ENCODE peak calls at places on chromosomes 5 and 9, in ten cellular contexts. One of them, this sample, is unnamed.

GRCh38 chr5:20974423-20974822 is 986.4 kb upstream of the CDH18 start:
- DNase-seq in cardiac fibroblast: no peak
- DNase-seq in foreskin fibroblast: no peak
- DNase-seq in T-helper 17 cell: no peak
- DNase-seq in fibroblast of pulmonary artery: no peak
- DNase-seq in stromal cell of bone marrow: no peak
- DNase-seq in NCI-H1436: peak; percentile 13
- DNase-seq in neuronal stem cell: no peak
- DNase-seq in WERI-Rb-1: no peak
- DNase-seq in EL: no peak
- DNase-seq in this sample: no peak

GRCh38 chr9:69157751-69158466 is 16.2 kb upstream of the TJP2 start:
- DNase-seq in cardiac fibroblast: no peak
- DNase-seq in foreskin fibroblast: peak; percentile 50
- DNase-seq in T-helper 17 cell: no peak
- DNase-seq in fibroblast of pulmonary artery: peak; percentile 33
- DNase-seq in stromal cell of bone marrow: no peak
- DNase-seq in NCI-H1436: no peak
- DNase-seq in neuronal stem cell: no peak
- DNase-seq in WERI-Rb-1: no peak
- DNase-seq in EL: peak; percentile 73
- DNase-seq in this sample: no peak

GRCh38 chr5:85545129-85545528 is 1072.6 kb upstream of the COX7C start:
- DNase-seq in cardiac fibroblast: no peak
- DNase-seq in foreskin fibroblast: no peak
- DNase-seq in T-helper 17 cell: no peak
- DNase-seq in fibroblast of pulmonary artery: no peak
- DNase-seq in stromal cell of bone marrow: no peak
- DNase-seq in NCI-H1436: no peak
- DNase-seq in neuronal stem cell: peak; percentile 2
- DNase-seq in WERI-Rb-1: no peak
- DNase-seq in EL: no peak
- DNase-seq in this sample: no peak

GRCh38 chr5:172886974-172887491 is 53.0 kb downstream of the ERGIC1 start:
- DNase-seq in cardiac fibroblast: peak; percentile 98
- DNase-seq in foreskin fibroblast: peak; percentile 85
- DNase-seq in T-helper 17 cell: no peak
- DNase-seq in fibroblast of pulmonary artery: peak; percentile 99
- DNase-seq in stromal cell of bone marrow: no peak
- DNase-seq in NCI-H1436: no peak
- DNase-seq in neuronal stem cell: no peak
- DNase-seq in WERI-Rb-1: no peak
- DNase-seq in EL: peak; percentile 88
- DNase-seq in this sample: no peak

GRCh38 chr5:171336486-171337206 is 27.6 kb downstream of the TLX3 start:
- DNase-seq in cardiac fibroblast: peak; percentile 76
- DNase-seq in foreskin fibroblast: peak; percentile 56
- DNase-seq in T-helper 17 cell: no peak
- DNase-seq in fibroblast of pulmonary artery: peak; percentile 74
- DNase-seq in stromal cell of bone marrow: peak; percentile 34
- DNase-seq in NCI-H1436: peak; percentile 13
- DNase-seq in neuronal stem cell: no peak
- DNase-seq in WERI-Rb-1: peak; percentile 52
- DNase-seq in EL: peak; percentile 71
- DNase-seq in this sample: no peak

GRCh38 chr5:38404667-38405276 is 146.4 kb downstream of the EGFLAM start:
- DNase-seq in cardiac fibroblast: no peak
- DNase-seq in foreskin fibroblast: no peak
- DNase-seq in T-helper 17 cell: no peak
- DNase-seq in fibroblast of pulmonary artery: no peak
- DNase-seq in stromal cell of bone marrow: no peak
- DNase-seq in NCI-H1436: no peak
- DNase-seq in neuronal stem cell: peak; percentile 8
- DNase-seq in WERI-Rb-1: peak; percentile 55
- DNase-seq in EL: no peak
- DNase-seq in this sample: no peak

GRCh38 chr9:100670719-100671118 is 92.8 kb downstream of the CAVIN4 start:
- DNase-seq in cardiac fibroblast: no peak
- DNase-seq in foreskin fibroblast: no peak
- DNase-seq in T-helper 17 cell: no peak
- DNase-seq in fibroblast of pulmonary artery: no peak
- DNase-seq in stromal cell of bone marrow: no peak
- DNase-seq in NCI-H1436: no peak
- DNase-seq in neuronal stem cell: no peak
- DNase-seq in WERI-Rb-1: no peak
- DNase-seq in EL: no peak
- DNase-seq in this sample: no peak

GRCh38 chr9:110050925-110051355 is 157.0 kb downstream of the C9orf152 start:
- DNase-seq in cardiac fibroblast: peak; percentile 88
- DNase-seq in foreskin fibroblast: peak; percentile 91
- DNase-seq in T-helper 17 cell: no peak
- DNase-seq in fibroblast of pulmonary artery: peak; percentile 88
- DNase-seq in stromal cell of bone marrow: peak; percentile 86
- DNase-seq in NCI-H1436: no peak
- DNase-seq in neuronal stem cell: no peak
- DNase-seq in WERI-Rb-1: no peak
- DNase-seq in EL: peak; percentile 98
- DNase-seq in this sample: no peak

GRCh38 chr9:126440938-126441337 is 114.3 kb downstream of the MVB12B start:
- DNase-seq in cardiac fibroblast: peak; percentile 12
- DNase-seq in foreskin fibroblast: peak; percentile 80
- DNase-seq in T-helper 17 cell: no peak
- DNase-seq in fibroblast of pulmonary artery: peak; percentile 4
- DNase-seq in stromal cell of bone marrow: peak; percentile 17
- DNase-seq in NCI-H1436: no peak
- DNase-seq in neuronal stem cell: peak; percentile 40
- DNase-seq in WERI-Rb-1: no peak
- DNase-seq in EL: peak; percentile 25
- DNase-seq in this sample: no peak

GRCh38 chr9:126945682-126946081 is 31.1 kb downstream of the RALGPS1 start:
- DNase-seq in cardiac fibroblast: peak; percentile 30
- DNase-seq in foreskin fibroblast: no peak
- DNase-seq in T-helper 17 cell: no peak
- DNase-seq in fibroblast of pulmonary artery: peak; percentile 42
- DNase-seq in stromal cell of bone marrow: no peak
- DNase-seq in NCI-H1436: no peak
- DNase-seq in neuronal stem cell: no peak
- DNase-seq in WERI-Rb-1: no peak
- DNase-seq in EL: no peak
- DNase-seq in this sample: no peak

GRCh38 chr5:132389453-132390286 is 20.2 kb downstream of the SLC22A5 start:
- DNase-seq in cardiac fibroblast: peak; percentile 95
- DNase-seq in foreskin fibroblast: peak; percentile 99
- DNase-seq in T-helper 17 cell: no peak
- DNase-seq in fibroblast of pulmonary artery: peak; percentile 97
- DNase-seq in stromal cell of bone marrow: peak; percentile 99
- DNase-seq in NCI-H1436: no peak
- DNase-seq in neuronal stem cell: no peak
- DNase-seq in WERI-Rb-1: no peak
- DNase-seq in EL: peak; percentile 100
- DNase-seq in this sample: no peak

GRCh38 chr5:149739371-149739770 is 9.3 kb downstream of the PPARGC1B start:
- DNase-seq in cardiac fibroblast: no peak
- DNase-seq in foreskin fibroblast: no peak
- DNase-seq in T-helper 17 cell: no peak
- DNase-seq in fibroblast of pulmonary artery: no peak
- DNase-seq in stromal cell of bone marrow: no peak
- DNase-seq in NCI-H1436: no peak
- DNase-seq in neuronal stem cell: no peak
- DNase-seq in WERI-Rb-1: no peak
- DNase-seq in EL: no peak
- DNase-seq in this sample: no peak

GRCh38 chr9:108626743-108627142 is 229.0 kb downstream of the ACTL7B start:
- DNase-seq in cardiac fibroblast: no peak
- DNase-seq in foreskin fibroblast: no peak
- DNase-seq in T-helper 17 cell: no peak
- DNase-seq in fibroblast of pulmonary artery: no peak
- DNase-seq in stromal cell of bone marrow: no peak
- DNase-seq in NCI-H1436: no peak
- DNase-seq in neuronal stem cell: no peak
- DNase-seq in WERI-Rb-1: no peak
- DNase-seq in EL: no peak
- DNase-seq in this sample: no peak

GRCh38 chr9:1083325-1083913 is 33.3 kb downstream of the DMRT2 start:
- DNase-seq in cardiac fibroblast: no peak
- DNase-seq in foreskin fibroblast: peak; percentile 7
- DNase-seq in T-helper 17 cell: no peak
- DNase-seq in fibroblast of pulmonary artery: no peak
- DNase-seq in stromal cell of bone marrow: peak; percentile 9
- DNase-seq in NCI-H1436: peak; percentile 2
- DNase-seq in neuronal stem cell: peak; percentile 8
- DNase-seq in WERI-Rb-1: no peak
- DNase-seq in EL: peak; percentile 57
- DNase-seq in this sample: no peak

GRCh38 chr5:171600736-171601265 is 181.4 kb downstream of the FGF18 start:
- DNase-seq in cardiac fibroblast: peak; percentile 37
- DNase-seq in foreskin fibroblast: no peak
- DNase-seq in T-helper 17 cell: no peak
- DNase-seq in fibroblast of pulmonary artery: peak; percentile 24
- DNase-seq in stromal cell of bone marrow: no peak
- DNase-seq in NCI-H1436: no peak
- DNase-seq in neuronal stem cell: no peak
- DNase-seq in WERI-Rb-1: no peak
- DNase-seq in EL: no peak
- DNase-seq in this sample: no peak

GRCh38 chr9:18869725-18870124 is 163.3 kb downstream of the SAXO1 start:
- DNase-seq in cardiac fibroblast: no peak
- DNase-seq in foreskin fibroblast: no peak
- DNase-seq in T-helper 17 cell: no peak
- DNase-seq in fibroblast of pulmonary artery: no peak
- DNase-seq in stromal cell of bone marrow: no peak
- DNase-seq in NCI-H1436: no peak
- DNase-seq in neuronal stem cell: no peak
- DNase-seq in WERI-Rb-1: no peak
- DNase-seq in EL: no peak
- DNase-seq in this sample: no peak

GRCh38 chr9:36487482-36488321 is 85.0 kb upstream of the MELK start:
- DNase-seq in cardiac fibroblast: peak; percentile 97
- DNase-seq in foreskin fibroblast: peak; percentile 97
- DNase-seq in T-helper 17 cell: peak; percentile 93
- DNase-seq in fibroblast of pulmonary artery: peak; percentile 93
- DNase-seq in stromal cell of bone marrow: peak; percentile 88
- DNase-seq in NCI-H1436: peak; percentile 92
- DNase-seq in neuronal stem cell: peak; percentile 88
- DNase-seq in WERI-Rb-1: peak; percentile 91
- DNase-seq in EL: peak; percentile 96
- DNase-seq in this sample: peak; percentile 88

GRCh38 chr5:170541146-170541769 is 37.4 kb downstream of the KCNIP1 start:
- DNase-seq in cardiac fibroblast: no peak
- DNase-seq in foreskin fibroblast: no peak
- DNase-seq in T-helper 17 cell: no peak
- DNase-seq in fibroblast of pulmonary artery: no peak
- DNase-seq in stromal cell of bone marrow: no peak
- DNase-seq in NCI-H1436: no peak
- DNase-seq in neuronal stem cell: no peak
- DNase-seq in WERI-Rb-1: no peak
- DNase-seq in EL: peak; percentile 24
- DNase-seq in this sample: no peak

GRCh38 chr5:56520951-56521350 is 287.8 kb upstream of the ANKRD55 start:
- DNase-seq in cardiac fibroblast: no peak
- DNase-seq in foreskin fibroblast: no peak
- DNase-seq in T-helper 17 cell: no peak
- DNase-seq in fibroblast of pulmonary artery: no peak
- DNase-seq in stromal cell of bone marrow: no peak
- DNase-seq in NCI-H1436: no peak
- DNase-seq in neuronal stem cell: no peak
- DNase-seq in WERI-Rb-1: no peak
- DNase-seq in EL: no peak
- DNase-seq in this sample: no peak

GRCh38 chr9:15403155-15403554 is 19.5 kb upstream of the SNAPC3 start:
- DNase-seq in cardiac fibroblast: no peak
- DNase-seq in foreskin fibroblast: no peak
- DNase-seq in T-helper 17 cell: no peak
- DNase-seq in fibroblast of pulmonary artery: no peak
- DNase-seq in stromal cell of bone marrow: no peak
- DNase-seq in NCI-H1436: no peak
- DNase-seq in neuronal stem cell: no peak
- DNase-seq in WERI-Rb-1: peak; percentile 17
- DNase-seq in EL: peak; percentile 6
- DNase-seq in this sample: no peak

GRCh38 chr9:37730256-37730655 is 23.3 kb upstream of the TRMT10B start:
- DNase-seq in cardiac fibroblast: no peak
- DNase-seq in foreskin fibroblast: peak; percentile 9
- DNase-seq in T-helper 17 cell: no peak
- DNase-seq in fibroblast of pulmonary artery: no peak
- DNase-seq in stromal cell of bone marrow: no peak
- DNase-seq in NCI-H1436: no peak
- DNase-seq in neuronal stem cell: no peak
- DNase-seq in WERI-Rb-1: no peak
- DNase-seq in EL: peak; percentile 47
- DNase-seq in this sample: no peak

GRCh38 chr5:171622010-171622409 is 163.6 kb upstream of the SMIM23 start:
- DNase-seq in cardiac fibroblast: no peak
- DNase-seq in foreskin fibroblast: no peak
- DNase-seq in T-helper 17 cell: no peak
- DNase-seq in fibroblast of pulmonary artery: no peak
- DNase-seq in stromal cell of bone marrow: no peak
- DNase-seq in NCI-H1436: no peak
- DNase-seq in neuronal stem cell: no peak
- DNase-seq in WERI-Rb-1: no peak
- DNase-seq in EL: peak; percentile 19
- DNase-seq in this sample: no peak

GRCh38 chr5:110757118-110757729 is 18.4 kb downstream of the SLC25A46 start:
- DNase-seq in cardiac fibroblast: peak; percentile 71
- DNase-seq in foreskin fibroblast: peak; percentile 23
- DNase-seq in T-helper 17 cell: no peak
- DNase-seq in fibroblast of pulmonary artery: peak; percentile 77
- DNase-seq in stromal cell of bone marrow: no peak
- DNase-seq in NCI-H1436: peak; percentile 10
- DNase-seq in neuronal stem cell: peak; percentile 39
- DNase-seq in WERI-Rb-1: peak; percentile 8
- DNase-seq in EL: peak; percentile 48
- DNase-seq in this sample: no peak

GRCh38 chr9:128550770-128551651 is 1.4 kb upstream of the SPTAN1 start:
- DNase-seq in cardiac fibroblast: peak; percentile 77
- DNase-seq in foreskin fibroblast: no peak
- DNase-seq in T-helper 17 cell: no peak
- DNase-seq in fibroblast of pulmonary artery: peak; percentile 75
- DNase-seq in stromal cell of bone marrow: no peak
- DNase-seq in NCI-H1436: no peak
- DNase-seq in neuronal stem cell: no peak
- DNase-seq in WERI-Rb-1: peak; percentile 92
- DNase-seq in EL: peak; percentile 43
- DNase-seq in this sample: no peak

GRCh38 chr5:171705036-171705435 is 80.6 kb upstream of the SMIM23 start:
- DNase-seq in cardiac fibroblast: no peak
- DNase-seq in foreskin fibroblast: no peak
- DNase-seq in T-helper 17 cell: no peak
- DNase-seq in fibroblast of pulmonary artery: no peak
- DNase-seq in stromal cell of bone marrow: no peak
- DNase-seq in NCI-H1436: no peak
- DNase-seq in neuronal stem cell: no peak
- DNase-seq in WERI-Rb-1: no peak
- DNase-seq in EL: no peak
- DNase-seq in this sample: no peak

GRCh38 chr5:171826132-171826531 is 40.5 kb downstream of the SMIM23 start:
- DNase-seq in cardiac fibroblast: no peak
- DNase-seq in foreskin fibroblast: no peak
- DNase-seq in T-helper 17 cell: no peak
- DNase-seq in fibroblast of pulmonary artery: no peak
- DNase-seq in stromal cell of bone marrow: no peak
- DNase-seq in NCI-H1436: no peak
- DNase-seq in neuronal stem cell: no peak
- DNase-seq in WERI-Rb-1: no peak
- DNase-seq in EL: peak; percentile 13
- DNase-seq in this sample: no peak

GRCh38 chr5:91494447-91495001 is 111.4 kb upstream of the ARRDC3 start:
- DNase-seq in cardiac fibroblast: no peak
- DNase-seq in foreskin fibroblast: no peak
- DNase-seq in T-helper 17 cell: no peak
- DNase-seq in fibroblast of pulmonary artery: no peak
- DNase-seq in stromal cell of bone marrow: no peak
- DNase-seq in NCI-H1436: no peak
- DNase-seq in neuronal stem cell: no peak
- DNase-seq in WERI-Rb-1: no peak
- DNase-seq in EL: no peak
- DNase-seq in this sample: no peak

GRCh38 chr5:138955013-138955660 is 80.0 kb upstream of the LRRTM2 start:
- DNase-seq in cardiac fibroblast: no peak
- DNase-seq in foreskin fibroblast: no peak
- DNase-seq in T-helper 17 cell: no peak
- DNase-seq in fibroblast of pulmonary artery: no peak
- DNase-seq in stromal cell of bone marrow: no peak
- DNase-seq in NCI-H1436: no peak
- DNase-seq in neuronal stem cell: no peak
- DNase-seq in WERI-Rb-1: peak; percentile 93
- DNase-seq in EL: no peak
- DNase-seq in this sample: no peak